ENCODE peak calls at places on chromosomes 1 and 21, in four cellular contexts. P is heart left ventricle, D is thyroid gland, Q is K562. Y is an unnamed sample.

GRCh38 chr21:45669382-45669781 is 25.9 kb downstream of the PCBP3 start:
- DNase-seq in P (no peak), Q (no peak), D (no peak), Y (no peak)

GRCh38 chr1:200802865-200803512 is 64.3 kb downstream of the CAMSAP2 start:
- DNase-seq in D (peak; percentile 85), Q (peak; percentile 88), P (peak; percentile 65), Y (peak; percentile 77)

GRCh38 chr1:175714350-175714749 is 29.0 kb downstream of the TNR start:
- DNase-seq in Q (no peak), P (no peak), D (no peak), Y (no peak)

GRCh38 chr1:235019456-235019855 is 109.2 kb downstream of the TOMM20 start:
- DNase-seq in D (no peak), P (no peak), Q (no peak), Y (no peak)

GRCh38 chr1:111920221-111921024 is 69.0 kb downstream of the KCND3 start:
- DNase-seq in D (peak; percentile 26), P (peak; percentile 51), Q (peak; percentile 27), Y (peak; percentile 74)

GRCh38 chr1:2623571-2624337 is 9.1 kb downstream of the MMEL1 start:
- DNase-seq in D (no peak), Q (no peak), P (no peak), Y (no peak)

GRCh38 chr21:29258626-29259335 is 39.9 kb upstream of the BACH1 start:
- DNase-seq in P (no peak), Q (no peak), D (no peak), Y (no peak)

GRCh38 chr1:235417101-235417697 is 50.0 kb downstream of the TBCE start:
- DNase-seq in P (peak; percentile 31), D (peak; percentile 68), Q (peak; percentile 70), Y (peak; percentile 89)

GRCh38 chr1:184187097-184187496 is 135.6 kb downstream of the TSEN15 start:
- DNase-seq in P (peak; percentile 18), Q (no peak), D (no peak), Y (no peak)

GRCh38 chr1:154190550-154190949 is 1.4 kb downstream of the TPM3 start:
- DNase-seq in P (no peak), Q (no peak), D (no peak), Y (no peak)

GRCh38 chr1:95073446-95073845 is 695 bp upstream of the ALG14 start:
- DNase-seq in P (no peak), Q (no peak), D (no peak), Y (no peak)

GRCh38 chr1:224203243-224204016 is 20.4 kb downstream of the DEGS1 start:
- DNase-seq in D (peak; percentile 92), Q (no peak), P (peak; percentile 56), Y (no peak)

GRCh38 chr1:232142403-232143314 is 487.3 kb downstream of the SIPA1L2 start:
- DNase-seq in P (peak; percentile 25), D (peak; percentile 6), Q (no peak), Y (no peak)

GRCh38 chr1:93603581-93603980 is 78.1 kb downstream of the BCAR3 start:
- DNase-seq in Q (no peak), P (no peak), D (no peak), Y (no peak)

GRCh38 chr21:32046191-32046590 is 173.4 kb downstream of the HUNK start:
- DNase-seq in P (no peak), Q (no peak), D (no peak), Y (no peak)

GRCh38 chr1:51241119-51241518 is 5.0 kb downstream of the RNF11 start:
- DNase-seq in P (no peak), Q (no peak), D (no peak), Y (no peak)

GRCh38 chr1:178938281-178938958 is 67.5 kb upstream of the ANGPTL1 start:
- DNase-seq in D (no peak), Q (no peak), P (no peak), Y (peak; percentile 53)

GRCh38 chr1:30083800-30084464 is 639.5 kb downstream of the MATN1 start:
- DNase-seq in P (peak; percentile 22), Q (no peak), D (no peak), Y (no peak)

GRCh38 chr1:48677306-48678287 is 99.1 kb downstream of the BEND5 start:
- DNase-seq in P (peak; percentile 37), D (peak; percentile 72), Q (peak; percentile 69), Y (no peak)

GRCh38 chr1:145720556-145720877 is 1.2 kb downstream of the CD160 start:
- DNase-seq in P (no peak), Q (no peak), D (no peak), Y (no peak)

GRCh38 chr1:213332491-213332890 is 281.4 kb downstream of the RPS6KC1 start:
- DNase-seq in D (no peak), P (no peak), Q (no peak), Y (no peak)

GRCh38 chr1:166221316-166221715 is 54.5 kb upstream of the FAM78B start:
- DNase-seq in D (no peak), Q (no peak), P (no peak), Y (no peak)

GRCh38 chr1:17200756-17201155 is 4.2 kb upstream of the PADI1 start:
- DNase-seq in Q (no peak), D (no peak), P (no peak), Y (no peak)

GRCh38 chr1:90826834-90827233 is 109.7 kb upstream of the BARHL2 start:
- DNase-seq in D (no peak), P (no peak), Q (peak; percentile 69), Y (no peak)

GRCh38 chr1:220852408-220852807 is 26.8 kb upstream of the HLX start:
- DNase-seq in Q (no peak), P (no peak), D (no peak), Y (no peak)

DNA sequence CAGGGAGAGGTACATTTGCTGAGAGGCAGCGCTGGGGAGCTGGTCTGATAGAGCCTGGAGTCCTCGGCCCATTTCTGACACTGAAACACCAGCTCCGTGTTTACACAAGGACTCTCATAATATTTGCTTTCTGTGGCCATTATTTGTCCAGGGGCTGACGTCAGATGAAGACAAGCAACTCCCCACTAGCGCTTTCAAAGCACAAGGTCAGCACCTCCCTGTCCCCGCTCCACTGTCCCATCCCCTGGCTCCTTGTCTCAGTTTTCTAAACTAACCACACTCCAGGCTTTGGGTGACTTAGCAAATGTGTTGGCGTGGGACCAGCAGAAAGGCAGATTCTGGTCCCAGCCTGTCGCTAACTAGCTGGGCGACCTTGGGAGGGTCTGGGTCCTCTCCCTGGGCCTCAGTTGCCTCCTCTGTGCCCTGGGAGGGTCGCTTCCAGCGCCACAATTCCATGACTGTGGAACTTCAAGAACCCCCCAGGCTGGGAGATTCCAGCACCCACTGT is 37.4 kb upstream of the ZBTB40 start:
- DNase-seq in Q (peak; percentile 41), D (peak; percentile 93), P (no peak), Y (no peak)
- TF ChIP-seq POLR2A in Q (no peak), D (peak; percentile 57), P (no peak), Y (no peak)

DNA sequence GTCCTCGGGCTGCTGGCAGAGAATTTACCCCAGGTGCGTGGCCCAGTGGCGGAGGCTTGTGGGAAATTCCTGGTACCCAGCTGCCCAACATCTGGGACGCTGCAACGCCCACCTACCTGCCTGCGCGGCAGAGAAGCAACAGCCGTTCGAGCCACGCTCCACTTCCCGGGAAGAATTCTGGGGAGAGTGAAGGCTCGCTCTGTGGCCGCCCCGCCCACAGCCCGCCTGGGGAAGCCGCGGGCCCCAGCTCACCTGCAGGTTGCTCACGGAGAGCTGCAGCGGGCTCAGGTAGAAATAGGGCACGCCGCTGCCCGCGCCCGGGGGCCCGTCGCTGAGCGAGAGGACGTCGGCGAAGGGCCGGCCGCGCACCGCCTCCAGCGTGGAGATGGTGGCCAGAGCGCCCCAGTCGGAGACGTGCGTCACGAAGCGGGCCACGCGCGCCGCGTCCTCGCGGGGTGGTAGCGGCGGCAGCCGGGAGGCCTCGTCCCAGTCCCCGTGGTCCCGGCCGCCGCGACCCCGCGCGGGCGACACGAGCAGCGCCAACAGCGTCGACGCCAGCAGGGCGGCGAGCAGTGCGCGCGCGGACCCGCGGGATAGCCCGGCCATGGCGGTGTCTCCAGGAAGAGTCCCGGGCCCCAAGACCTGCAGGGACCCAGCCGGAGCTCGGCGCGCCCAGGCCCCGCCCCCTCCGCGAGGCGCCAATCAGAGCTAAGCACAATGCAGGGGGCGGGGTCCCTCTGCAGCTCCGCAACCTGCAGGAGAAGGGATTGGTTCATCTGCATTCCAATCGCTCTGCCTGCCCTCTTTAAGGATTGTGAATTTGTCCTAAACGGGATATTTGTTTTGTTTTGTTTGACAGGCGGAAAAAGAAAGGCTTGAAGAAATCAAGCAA is at the start of gene CREG1:
- DNase-seq in P (peak; percentile 95), Q (peak; percentile 98), D (peak; percentile 98), Y (peak; percentile 99)
- TF ChIP-seq CTCF in P (no peak), Q (no peak), D (no peak), Y (no peak)

GRCh38 chr1:23528245-23528978 is 2.6 kb downstream of the E2F2 start:
- DNase-seq in P (peak; percentile 71), Q (peak; percentile 95), D (peak; percentile 78), Y (peak; percentile 89)
- TF ChIP-seq POLR2A in P (no peak), Q (no peak), D (no peak), Y (no peak)

GRCh38 chr1:8374812-8375211 is 56.9 kb downstream of the SLC45A1 start:
- DNase-seq in Q (peak; percentile 54), P (no peak), D (no peak), Y (peak; percentile 69)
- TF ChIP-seq CTCF in Q (peak; percentile 66), P (peak; percentile 11), D (no peak), Y (no peak)

GRCh38 chr1:58783090-58783992 is 506 bp downstream of the JUN start:
- DNase-seq in Q (peak; percentile 71), D (peak; percentile 57), P (peak; percentile 58), Y (peak; percentile 93)
- TF ChIP-seq POLR2A in Q (no peak), D (no peak), P (no peak), Y (no peak)

GRCh38 chr1:39673215-39673614 is 1.3 kb upstream of the NT5C1A start:
- DNase-seq in Q (no peak), D (no peak), P (no peak), Y (no peak)

GRCh38 chr1:39671433-39671792 is 494 bp downstream of the NT5C1A start:
- DNase-seq in Q (no peak), D (peak; percentile 34), P (peak; percentile 78), Y (no peak)

GRCh38 chr1:39670689-39671088 is 1.2 kb downstream of the NT5C1A start:
- DNase-seq in Q (no peak), D (no peak), P (no peak), Y (no peak)

GRCh38 chr1:39671793-39672550 is at the start of gene NT5C1A:
- DNase-seq in Q (no peak), D (peak; percentile 22), P (peak; percentile 53), Y (no peak)

DNA sequence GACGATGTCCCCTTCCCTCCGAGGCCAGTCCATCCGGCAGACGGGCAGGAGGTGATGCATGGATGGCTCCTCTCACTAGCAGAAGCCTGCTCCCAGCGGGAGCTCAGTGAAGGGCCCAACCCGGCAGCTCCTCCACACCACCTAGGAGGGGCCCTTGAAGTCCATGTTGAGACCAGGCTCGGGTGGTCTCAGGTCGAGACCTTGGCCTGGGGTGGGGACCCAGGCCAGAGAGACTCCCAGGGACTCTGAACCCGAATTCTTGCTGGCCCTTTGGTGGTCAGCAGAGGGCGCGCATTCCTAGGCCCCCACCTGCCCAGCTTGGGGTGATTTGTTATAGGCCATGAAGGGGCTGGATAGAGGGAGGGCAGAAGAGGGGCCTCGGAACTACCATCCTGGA is 642 bp upstream of the NT5C1A start:
- DNase-seq in Q (peak; percentile 67), D (no peak), P (no peak), Y (no peak)
- TF ChIP-seq CTCF in Q (peak; percentile 89), D (no peak), P (peak; percentile 43), Y (no peak)